ENCODE peak calls at places on chromosomes 6 and 20, in seven cellular contexts. Y is HL-60; P is psoas muscle; M is CD8-positive, alpha-beta T cell; D is fibroblast of mammary gland; B is AG10803; F is left ventricle myocardium inferior. H is an unnamed sample.

GRCh38 chr20:51185277-51185676 is 162.4 kb upstream of the KCNG1 start:
- DNase-seq in B (peak; percentile 29), F (no peak), P (no peak), Y (no peak), D (peak; percentile 48), M (no peak), H (no peak)

GRCh38 chr6:5580736-5581568 is 319.6 kb downstream of the FARS2 start:
- DNase-seq in P (no peak), D (no peak), M (peak; percentile 67), B (no peak), Y (no peak), F (no peak), H (no peak)

GRCh38 chr6:45933855-45934254 is 81.8 kb downstream of the CLIC5 start:
- DNase-seq in M (no peak), F (no peak), P (no peak), D (no peak), Y (no peak), B (no peak), H (no peak)

GRCh38 chr6:143965503-143966171 is 42.4 kb downstream of the PLAGL1 start:
- DNase-seq in M (no peak), B (peak; percentile 85), Y (peak; percentile 71), P (no peak), D (peak; percentile 72), F (no peak), H (no peak)

GRCh38 chr6:44811456-44811855 is 423.9 kb downstream of the CDC5L start:
- DNase-seq in F (no peak), D (no peak), M (no peak), Y (no peak), B (no peak), P (no peak), H (no peak)

GRCh38 chr20:57264908-57265648 is 1.4 kb downstream of the BMP7 start:
- DNase-seq in Y (no peak), D (no peak), P (no peak), F (no peak), M (no peak), B (no peak), H (no peak)

GRCh38 chr20:15257471-15257870 is 920.1 kb upstream of the FLRT3 start:
- DNase-seq in P (no peak), B (no peak), F (no peak), D (no peak), M (no peak), Y (no peak), H (no peak)

GRCh38 chr6:119620846-119621570 is 271.4 kb upstream of the MAN1A1 start:
- DNase-seq in F (no peak), Y (no peak), B (peak; percentile 91), M (no peak), P (no peak), D (peak; percentile 95), H (no peak)

GRCh38 chr20:51457281-51457932 is 85.1 kb downstream of the NFATC2 start:
- DNase-seq in M (no peak), P (peak; percentile 76), F (peak; percentile 53), D (peak; percentile 88), Y (no peak), B (peak; percentile 73), H (no peak)

GRCh38 chr6:149593443-149593842 is 27.3 kb downstream of the GINM1 start:
- DNase-seq in B (no peak), D (no peak), F (no peak), Y (no peak), M (no peak), P (no peak), H (no peak)
- TF ChIP-seq CTCF in B (no peak), D (no peak), F (no peak), Y (no peak), M (no peak), P (no peak), H (no peak)

DNA sequence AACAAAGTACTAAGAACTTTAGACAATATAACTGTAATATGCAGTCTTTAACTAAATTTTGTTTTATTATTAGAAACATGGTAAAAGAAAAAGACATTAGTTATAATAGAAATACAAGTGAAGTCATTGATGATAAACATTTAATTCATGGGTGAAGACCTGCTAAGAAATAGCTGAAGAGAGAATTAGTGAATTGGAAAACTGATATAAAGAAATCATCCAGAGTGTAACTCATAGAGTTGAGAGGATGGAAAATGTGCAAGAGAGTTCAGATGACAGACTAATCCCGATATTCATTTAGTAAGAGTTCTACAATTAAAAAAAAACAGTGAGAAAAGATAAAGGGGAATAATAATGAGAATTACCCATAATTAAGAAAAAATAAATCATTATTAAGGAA is 220.7 kb upstream of the THBS2 start:
- DNase-seq in Y (no peak), D (no peak), M (no peak), F (no peak), P (no peak), B (no peak), H (no peak)
- H3K4me3 ChIP-seq in Y (no peak overlapping the region), D (no peak overlapping the region), M (no peak overlapping the region), F (no peak overlapping the region), P (no peak overlapping the region), B (no peak overlapping the region), H (no peak overlapping the region)

DNA sequence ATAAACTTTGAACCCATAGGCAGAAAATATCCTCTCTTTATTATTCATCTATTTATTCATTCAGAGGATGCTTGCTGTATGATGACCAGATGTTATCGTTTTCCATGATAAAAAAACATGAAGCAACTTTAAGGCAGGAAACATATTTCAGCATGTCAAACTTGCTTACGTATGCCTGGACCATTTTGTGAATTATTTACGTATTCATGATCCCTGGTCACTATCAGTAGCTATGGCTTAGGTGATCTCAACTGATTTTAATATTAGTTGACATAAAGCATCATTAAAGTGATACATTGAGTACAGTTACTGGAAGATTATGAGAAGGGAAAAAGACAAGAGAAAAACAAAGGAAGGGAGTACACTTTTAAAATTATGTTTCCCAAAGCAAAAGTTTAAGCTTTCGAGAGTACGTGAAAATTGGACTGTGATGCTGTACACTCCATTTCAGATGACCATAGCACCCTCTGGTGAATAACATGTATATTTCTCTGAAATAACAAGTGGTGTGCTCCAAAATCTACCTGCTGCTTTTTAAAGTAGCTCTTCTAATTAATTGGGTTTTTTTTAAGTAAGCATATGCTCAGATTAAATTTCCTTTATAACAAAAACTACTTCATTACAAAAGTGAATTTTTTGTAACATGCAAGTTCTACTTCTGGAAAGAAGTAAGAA is 215.1 kb upstream of the HSF2 start:
- DNase-seq in M (no peak), B (peak; percentile 50), D (peak; percentile 54), Y (no peak), F (no peak), P (no peak), H (no peak)
- TF ChIP-seq CTCF in M (no peak), B (peak; percentile 66), D (peak; percentile 53), Y (no peak), F (peak; percentile 64), P (peak; percentile 57), H (no peak)

GRCh38 chr6:170091639-170092579 is 199.0 kb downstream of the DLL1 start:
- DNase-seq in P (peak; percentile 48), B (no peak), D (no peak), M (peak; percentile 17), F (no peak), Y (no peak), H (no peak)

GRCh38 chr6:170091000-170091638 is 199.8 kb downstream of the DLL1 start:
- DNase-seq in P (peak; percentile 44), D (no peak), F (no peak), B (no peak), M (peak; percentile 47), Y (no peak), H (no peak)

GRCh38 chr6:170090561-170090960 is 200.3 kb downstream of the DLL1 start:
- DNase-seq in B (no peak), M (peak; percentile 21), D (no peak), P (no peak), F (no peak), Y (no peak), H (no peak)

GRCh38 chr6:170088349-170088951 is 202.4 kb downstream of the DLL1 start:
- DNase-seq in B (no peak), M (peak; percentile 59), F (peak; percentile 13), D (no peak), Y (peak; percentile 24), P (peak; percentile 53), H (no peak)

GRCh38 chr6:170089937-170090335 is 200.9 kb downstream of the DLL1 start:
- DNase-seq in Y (no peak), M (peak; percentile 49), F (no peak), P (no peak), D (peak; percentile 45), B (no peak), H (no peak)
- H3K4me3 ChIP-seq in Y (no peak overlapping the region), M (no peak overlapping the region), F (no peak overlapping the region), P (no peak overlapping the region), D (no peak overlapping the region), B (no peak overlapping the region), H (no peak overlapping the region)

GRCh38 chr20:39877792-39878191 is 811.2 kb downstream of the MAFB start:
- DNase-seq in Y (no peak), M (no peak), F (no peak), B (no peak), D (no peak), P (no peak), H (no peak)

GRCh38 chr20:39879296-39879695 is 809.7 kb downstream of the MAFB start:
- DNase-seq in P (no peak), M (no peak), B (peak; percentile 45), Y (no peak), D (no peak), F (no peak), H (no peak)

GRCh38 chr20:39878321-39878720 is 810.7 kb downstream of the MAFB start:
- DNase-seq in B (no peak), F (no peak), D (no peak), M (no peak), P (no peak), Y (no peak), H (no peak)

GRCh38 chr20:39878809-39879208 is 810.2 kb downstream of the MAFB start:
- DNase-seq in M (no peak), D (peak; percentile 56), F (no peak), P (no peak), Y (no peak), B (peak; percentile 21), H (no peak)

DNA sequence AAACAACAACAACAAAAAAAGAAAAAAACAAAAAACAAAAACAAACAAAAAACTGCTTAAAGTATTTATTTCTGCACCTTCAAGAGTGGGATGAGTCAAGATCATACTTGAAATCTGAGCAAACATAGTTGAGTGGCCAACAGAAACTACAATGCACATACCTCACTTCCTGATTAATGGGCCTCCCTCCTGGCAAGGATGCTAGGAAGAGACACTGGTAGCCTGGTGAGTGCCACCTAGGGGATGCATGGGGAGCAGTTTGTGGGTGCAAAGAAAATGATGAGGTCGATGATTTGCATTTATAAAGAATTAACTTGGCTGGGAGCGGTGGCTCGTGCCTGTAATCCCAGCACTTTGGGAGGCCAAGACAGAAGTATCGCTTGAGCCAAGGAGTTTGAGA is 808.1 kb downstream of the MAFB start:
- DNase-seq in F (no peak), B (peak; percentile 41), Y (peak; percentile 7), M (no peak), P (no peak), D (peak; percentile 88), H (peak; percentile 10)
- TF ChIP-seq CTCF in F (no peak), B (peak; percentile 16), Y (peak; percentile 8), M (no peak), P (no peak), D (peak; percentile 53), H (peak; percentile 39)

DNA sequence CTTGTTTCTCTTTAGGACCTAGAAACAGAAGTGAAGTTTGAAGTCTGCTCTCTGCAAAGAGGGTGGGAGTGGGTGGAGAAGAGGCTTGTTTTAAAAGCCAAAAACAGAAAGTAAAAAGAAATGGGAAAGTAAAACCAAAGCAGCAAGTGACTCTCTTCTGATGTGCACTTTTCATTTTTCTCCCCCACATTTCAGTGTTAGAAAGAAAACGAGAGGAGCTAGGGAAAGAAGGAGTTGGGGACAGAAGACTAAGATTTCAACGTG is 1.3 kb downstream of the C6orf141 start:
- DNase-seq in D (no peak), P (no peak), F (no peak), B (no peak), Y (no peak), M (no peak), H (no peak)
- H3K4me3 ChIP-seq in D (peak overlapping the region; percentile 52), P (peak overlapping the region; percentile 61), F (peak overlapping the region; percentile 65), B (no peak overlapping the region), Y (no peak overlapping the region), M (peak overlapping the region; percentile 50), H (peak overlapping the region; percentile 42)

GRCh38 chr6:33407132-33407718 is 3.6 kb upstream of the PHF1 start:
- DNase-seq in P (no peak), B (peak; percentile 62), M (no peak), F (no peak), D (peak; percentile 73), Y (peak; percentile 30), H (no peak)
- TF ChIP-seq CTCF in P (peak; percentile 7), B (peak; percentile 46), M (no peak), F (peak; percentile 27), D (peak; percentile 33), Y (no peak), H (no peak)

H was measured in GM12864.